ENCODE peak calls at places on chromosomes 1 and 21, in five cellular contexts. One of them, this sample, is unnamed. For H3K4me1, the result is how much of the 10 kb centered on the place peaks cover.

GRCh38 chr1:31570906-31571305 is 5.4 kb upstream of the TINAGL1 start:
- DNase-seq in lung: no peak
- DNase-seq in uterus: no peak
- DNase-seq in hepatocyte: no peak
- DNase-seq in ovary: no peak
- DNase-seq in this sample: no peak

GRCh38 chr21:39625211-39625895 is 12.6 kb downstream of the B3GALT5 start:
- DNase-seq in lung: peak
- DNase-seq in uterus: no peak
- DNase-seq in hepatocyte: no peak
- DNase-seq in ovary: no peak
- DNase-seq in this sample: no peak

GRCh38 chr1:119011706-119012105 is 23.6 kb upstream of the TBX15 start:
- DNase-seq in lung: no peak
- DNase-seq in uterus: no peak
- DNase-seq in hepatocyte: no peak
- DNase-seq in ovary: no peak
- DNase-seq in this sample: no peak

GRCh38 chr1:40661678-40662077 is 3.8 kb downstream of the RIMS3 start:
- DNase-seq in lung: no peak
- DNase-seq in uterus: no peak
- DNase-seq in hepatocyte: no peak
- DNase-seq in ovary: no peak
- DNase-seq in this sample: no peak

GRCh38 chr1:208604295-208604694 is 360.1 kb upstream of the PLXNA2 start:
- DNase-seq in lung: no peak
- DNase-seq in uterus: no peak
- DNase-seq in hepatocyte: no peak
- DNase-seq in ovary: no peak
- DNase-seq in this sample: no peak

GRCh38 chr1:25784575-25785051 is 15.4 kb upstream of the SELENON start:
- DNase-seq in lung: no peak
- DNase-seq in uterus: no peak
- DNase-seq in hepatocyte: no peak
- DNase-seq in ovary: no peak
- DNase-seq in this sample: no peak

GRCh38 chr1:11981378-11982009 is 1.2 kb downstream of the MFN2 start:
- DNase-seq in lung: no peak
- DNase-seq in uterus: no peak
- DNase-seq in hepatocyte: no peak
- DNase-seq in ovary: no peak
- DNase-seq in this sample: no peak

GRCh38 chr1:222920169-222920568 is 105.3 kb downstream of the DISP1 start:
- DNase-seq in lung: no peak
- DNase-seq in uterus: no peak
- DNase-seq in hepatocyte: no peak
- DNase-seq in ovary: no peak
- DNase-seq in this sample: no peak

GRCh38 chr1:28172690-28173150 is 3.8 kb downstream of the PTAFR start:
- DNase-seq in lung: no peak
- DNase-seq in uterus: no peak
- DNase-seq in hepatocyte: peak
- DNase-seq in ovary: no peak
- DNase-seq in this sample: peak

GRCh38 chr1:179745743-179746142 is 2.7 kb downstream of the FAM163A start:
- DNase-seq in lung: no peak
- DNase-seq in uterus: no peak
- DNase-seq in hepatocyte: no peak
- DNase-seq in ovary: no peak
- DNase-seq in this sample: no peak

GRCh38 chr1:232474821-232475220 is 155.1 kb downstream of the SIPA1L2 start:
- DNase-seq in lung: no peak
- DNase-seq in uterus: no peak
- DNase-seq in hepatocyte: no peak
- DNase-seq in ovary: no peak
- DNase-seq in this sample: no peak

GRCh38 chr1:31412732-31413404 is at the start of gene SERINC2:
- DNase-seq in lung: no peak
- DNase-seq in uterus: no peak
- DNase-seq in hepatocyte: peak
- DNase-seq in ovary: no peak
- DNase-seq in this sample: peak

GRCh38 chr1:24413350-24414163 is at the start of gene STPG1:
- DNase-seq in lung: peak
- DNase-seq in uterus: peak
- DNase-seq in hepatocyte: peak
- DNase-seq in ovary: peak
- DNase-seq in this sample: peak

GRCh38 chr1:149883598-149884247 is 15.6 kb upstream of the BOLA1 start:
- DNase-seq in lung: no peak
- DNase-seq in uterus: no peak
- DNase-seq in hepatocyte: no peak
- DNase-seq in ovary: no peak
- DNase-seq in this sample: no peak

GRCh38 chr1:107707111-107707510 is 257.9 kb downstream of the VAV3 start:
- DNase-seq in lung: no peak
- DNase-seq in uterus: no peak
- DNase-seq in hepatocyte: no peak
- DNase-seq in ovary: no peak
- DNase-seq in this sample: no peak

GRCh38 chr1:174217787-174218574 is 58.7 kb downstream of the RABGAP1L start:
- DNase-seq in lung: no peak
- DNase-seq in uterus: no peak
- DNase-seq in hepatocyte: peak
- DNase-seq in ovary: no peak
- DNase-seq in this sample: peak

GRCh38 chr1:182135946-182136345 is 74.4 kb upstream of the ZNF648 start:
- DNase-seq in lung: no peak
- DNase-seq in uterus: no peak
- DNase-seq in hepatocyte: no peak
- DNase-seq in ovary: no peak
- DNase-seq in this sample: no peak

GRCh38 chr1:60678802-60679201 is 403.6 kb upstream of the NFIA start:
- DNase-seq in lung: no peak
- DNase-seq in uterus: no peak
- DNase-seq in hepatocyte: no peak
- DNase-seq in ovary: no peak
- DNase-seq in this sample: no peak

GRCh38 chr1:60679976-60680375 is 402.4 kb upstream of the NFIA start:
- DNase-seq in lung: no peak
- DNase-seq in uterus: no peak
- DNase-seq in hepatocyte: no peak
- DNase-seq in ovary: no peak
- DNase-seq in this sample: no peak

GRCh38 chr1:60679524-60679923 is 402.8 kb upstream of the NFIA start:
- DNase-seq in lung: no peak
- DNase-seq in uterus: no peak
- DNase-seq in hepatocyte: no peak
- DNase-seq in ovary: no peak
- DNase-seq in this sample: no peak

GRCh38 chr1:60681095-60681860 is 401.1 kb upstream of the NFIA start:
- DNase-seq in lung: no peak
- DNase-seq in uterus: no peak
- DNase-seq in hepatocyte: no peak
- DNase-seq in ovary: no peak
- DNase-seq in this sample: no peak

GRCh38 chr1:60678381-60678780 is 404.0 kb upstream of the NFIA start:
- DNase-seq in lung: no peak
- DNase-seq in uterus: no peak
- DNase-seq in hepatocyte: no peak
- DNase-seq in ovary: no peak
- DNase-seq in this sample: no peak
- H3K4me1 ChIP-seq in lung: under half
- H3K4me1 ChIP-seq in uterus: under half
- H3K4me1 ChIP-seq in hepatocyte: under half
- H3K4me1 ChIP-seq in ovary: under half
- H3K4me1 ChIP-seq in this sample: under half

DNA sequence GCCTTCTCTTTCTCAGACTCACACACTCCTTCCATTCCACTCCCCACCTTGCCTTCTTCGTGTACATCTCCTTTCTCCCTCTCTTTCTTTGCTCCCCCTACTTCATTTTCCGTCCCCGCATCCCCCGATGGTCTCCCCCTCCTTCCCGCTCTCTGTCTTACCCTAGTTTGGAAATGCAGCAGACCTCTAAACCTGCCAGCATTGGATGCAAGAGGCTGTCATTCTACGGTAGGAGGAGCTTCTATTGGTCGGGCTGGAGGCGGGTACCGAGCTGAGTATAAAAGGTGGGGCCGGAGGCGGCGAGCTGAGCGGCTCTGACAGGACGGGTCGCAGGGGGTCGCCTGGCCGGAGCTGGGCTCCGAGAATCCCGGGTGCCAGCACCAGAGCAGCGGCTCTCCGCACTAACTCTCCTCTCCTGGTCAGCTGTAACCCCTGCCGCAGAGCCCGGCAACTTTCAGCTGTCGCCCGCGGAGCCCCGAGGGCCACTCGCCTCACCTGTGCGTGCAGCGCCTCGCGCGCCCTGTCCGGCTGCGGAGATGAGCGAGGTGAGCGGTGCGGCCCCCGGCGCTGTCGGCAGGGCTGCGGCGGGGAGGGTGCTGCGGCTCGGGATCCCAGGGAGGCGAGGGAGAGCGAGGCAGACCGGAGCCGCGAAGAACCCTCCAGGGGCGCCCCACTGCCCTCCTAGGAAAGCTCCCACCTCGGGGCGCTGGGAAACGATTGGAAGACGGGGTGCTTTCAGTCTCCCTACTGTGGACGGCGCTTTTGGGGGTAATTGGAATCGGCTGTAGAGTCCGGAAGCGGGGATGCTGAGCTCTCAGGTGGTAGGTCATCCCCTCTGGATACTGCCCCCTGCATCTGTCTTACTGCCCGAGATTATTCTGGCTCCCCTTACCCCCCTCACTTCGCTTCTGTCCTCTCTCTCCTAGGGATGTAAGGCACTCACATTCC is at the start of gene PCP4L1:
- DNase-seq in lung: peak
- DNase-seq in uterus: no peak
- DNase-seq in hepatocyte: peak
- DNase-seq in ovary: peak
- DNase-seq in this sample: peak
- TF ChIP-seq CTCF in lung: no peak
- TF ChIP-seq CTCF in uterus: no peak
- TF ChIP-seq CTCF in hepatocyte: no peak
- TF ChIP-seq CTCF in ovary: no peak
- TF ChIP-seq CTCF in this sample: no peak

GRCh38 chr1:204079608-204079999 is 6.7 kb downstream of the SOX13 start:
- DNase-seq in lung: no peak
- DNase-seq in uterus: no peak
- DNase-seq in hepatocyte: no peak
- DNase-seq in ovary: no peak
- DNase-seq in this sample: no peak

GRCh38 chr1:204081156-204081790 is 8.4 kb downstream of the SOX13 start:
- DNase-seq in lung: no peak
- DNase-seq in uterus: no peak
- DNase-seq in hepatocyte: no peak
- DNase-seq in ovary: no peak
- DNase-seq in this sample: no peak

GRCh38 chr1:204077979-204078696 is 5.2 kb downstream of the SOX13 start:
- DNase-seq in lung: peak
- DNase-seq in uterus: no peak
- DNase-seq in hepatocyte: peak
- DNase-seq in ovary: no peak
- DNase-seq in this sample: peak

GRCh38 chr1:204081791-204082513 is 9.0 kb downstream of the SOX13 start:
- DNase-seq in lung: no peak
- DNase-seq in uterus: no peak
- DNase-seq in hepatocyte: no peak
- DNase-seq in ovary: no peak
- DNase-seq in this sample: no peak

DNA sequence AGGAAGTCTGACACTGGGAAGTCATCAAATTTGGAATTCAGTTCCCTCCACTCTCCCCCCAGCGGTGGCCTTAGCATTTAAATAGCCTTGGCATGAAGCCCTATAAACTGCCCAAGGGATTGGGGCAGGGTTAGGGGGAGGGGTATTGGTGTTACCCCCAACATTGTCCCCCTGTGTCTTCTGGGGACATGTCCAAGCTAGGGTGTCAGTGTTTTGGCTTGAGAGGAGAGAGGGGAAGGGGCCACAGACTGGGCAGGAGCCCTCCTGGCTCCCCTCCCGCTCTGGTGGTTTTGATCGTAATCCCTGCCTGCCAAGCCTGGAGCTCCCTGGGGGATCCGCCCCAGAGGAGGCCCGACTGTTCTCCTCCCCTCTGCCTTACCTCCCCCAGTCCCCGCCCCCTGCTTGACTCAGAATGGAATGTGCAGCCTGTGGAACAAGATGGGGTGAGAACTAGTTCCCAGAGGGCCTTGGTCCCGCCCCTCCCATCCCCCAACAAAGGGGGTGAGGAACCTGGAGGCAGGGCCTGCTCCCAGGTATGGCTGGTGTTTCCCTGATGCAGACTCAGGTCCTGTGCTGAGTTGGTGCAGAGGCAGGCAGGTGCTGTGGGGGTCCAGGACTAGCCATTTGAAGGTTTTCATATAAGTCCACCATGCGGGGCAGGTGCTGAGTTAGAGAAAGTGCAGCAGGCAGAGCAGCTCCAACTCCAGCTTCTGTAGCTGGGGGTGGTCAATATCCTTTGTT is 7.4 kb downstream of the SOX13 start:
- DNase-seq in lung: peak
- DNase-seq in uterus: peak
- DNase-seq in hepatocyte: peak
- DNase-seq in ovary: peak
- DNase-seq in this sample: peak
- H3K4me1 ChIP-seq in lung: half or more
- H3K4me1 ChIP-seq in uterus: under half
- H3K4me1 ChIP-seq in hepatocyte: half or more
- H3K4me1 ChIP-seq in ovary: under half
- H3K4me1 ChIP-seq in this sample: half or more

GRCh38 chr1:6273380-6273891 is 12.5 kb upstream of the GPR153 start:
- DNase-seq in lung: no peak
- DNase-seq in uterus: peak
- DNase-seq in hepatocyte: peak
- DNase-seq in ovary: no peak
- DNase-seq in this sample: peak

GRCh38 chr1:6274102-6274501 is 13.2 kb upstream of the GPR153 start:
- DNase-seq in lung: no peak
- DNase-seq in uterus: no peak
- DNase-seq in hepatocyte: no peak
- DNase-seq in ovary: no peak
- DNase-seq in this sample: no peak

GRCh38 chr1:6271554-6271953 is 10.7 kb upstream of the GPR153 start:
- DNase-seq in lung: no peak
- DNase-seq in uterus: no peak
- DNase-seq in hepatocyte: peak
- DNase-seq in ovary: no peak
- DNase-seq in this sample: no peak

GRCh38 chr1:6271001-6271400 is 10.1 kb upstream of the GPR153 start:
- DNase-seq in lung: no peak
- DNase-seq in uterus: no peak
- DNase-seq in hepatocyte: no peak
- DNase-seq in ovary: no peak
- DNase-seq in this sample: no peak

GRCh38 chr1:6272476-6273270 is 11.8 kb upstream of the GPR153 start:
- DNase-seq in lung: no peak
- DNase-seq in uterus: no peak
- DNase-seq in hepatocyte: no peak
- DNase-seq in ovary: no peak
- DNase-seq in this sample: no peak
- TF ChIP-seq CTCF in lung: no peak
- TF ChIP-seq CTCF in uterus: no peak
- TF ChIP-seq CTCF in hepatocyte: peak
- TF ChIP-seq CTCF in ovary: no peak
- TF ChIP-seq CTCF in this sample: no peak